ENCODE peak calls at places on chromosomes 12 and 14, in four cellular contexts. B is HepG2, H is K562, V is GM12878. A is an unnamed sample.

GRCh38 chr14:72715215-72715909 is 178.5 kb downstream of the DPF3 start:
- DNase-seq in B (no peak), H (peak; percentile 8), V (no peak), A (no peak)

GRCh38 chr14:68458840-68459469 is 333.9 kb downstream of the ZFP36L1 start:
- DNase-seq in B (peak; percentile 95), H (no peak), V (no peak), A (no peak)

GRCh38 chr12:42130670-42131402 is 13.8 kb downstream of the GXYLT1 start:
- DNase-seq in B (no peak), H (no peak), V (no peak), A (no peak)

GRCh38 chr12:77957034-77957433 is 126.3 kb downstream of the NAV3 start:
- DNase-seq in B (no peak), H (no peak), V (no peak), A (no peak)

GRCh38 chr14:35051796-35052195 is 5.7 kb downstream of the FAM177A1 start:
- DNase-seq in B (peak; percentile 89), H (no peak), V (no peak), A (no peak)

GRCh38 chr12:21828779-21829178 is 54.3 kb upstream of the KCNJ8 start:
- DNase-seq in B (no peak), H (no peak), V (no peak), A (no peak)

GRCh38 chr12:57632898-57633825 is at the start of gene B4GALNT1:
- DNase-seq in B (no peak), H (peak; percentile 83), V (no peak), A (peak; percentile 91)

GRCh38 chr12:102958073-102958829 is 777 bp downstream of the ASCL1 start:
- DNase-seq in B (no peak), H (no peak), V (no peak), A (no peak)

GRCh38 chr14:54342806-54343205 is 54.0 kb upstream of the CDKN3 start:
- DNase-seq in B (no peak), H (no peak), V (no peak), A (no peak)

GRCh38 chr14:71063351-71063750 is 156.1 kb downstream of the PCNX1 start:
- DNase-seq in B (no peak), H (no peak), V (no peak), A (no peak)

GRCh38 chr14:71062581-71063303 is 155.5 kb downstream of the PCNX1 start:
- DNase-seq in B (no peak), H (no peak), V (no peak), A (no peak)

GRCh38 chr14:71060795-71061455 is 153.7 kb downstream of the PCNX1 start:
- DNase-seq in B (no peak), H (no peak), V (no peak), A (no peak)

GRCh38 chr14:71060274-71060673 is 153.0 kb downstream of the PCNX1 start:
- DNase-seq in B (no peak), H (no peak), V (no peak), A (no peak)

DNA sequence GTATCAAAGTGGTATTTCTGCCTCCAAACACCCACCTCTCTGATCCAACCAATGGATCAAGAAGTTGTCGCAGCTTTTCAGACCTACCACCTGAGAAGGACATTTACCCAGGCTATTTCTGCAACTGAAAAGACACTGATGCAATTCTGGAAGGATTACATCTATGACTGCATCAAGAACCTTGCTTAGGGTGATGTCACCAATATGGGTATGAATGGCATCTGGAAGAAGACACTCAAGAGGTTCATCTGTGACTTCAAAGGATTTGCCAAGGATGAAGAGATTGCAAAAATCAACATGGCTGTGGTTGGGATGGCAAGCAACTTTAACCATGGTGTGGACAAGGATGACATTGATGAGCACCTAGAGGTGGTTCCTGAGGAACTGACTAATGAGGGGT is 154.2 kb downstream of the PCNX1 start:
- DNase-seq in B (no peak), H (no peak), V (no peak), A (no peak)
- TF ChIP-seq TARDBP in B (no peak), H (no peak), V (no peak), A (no peak)

DNA sequence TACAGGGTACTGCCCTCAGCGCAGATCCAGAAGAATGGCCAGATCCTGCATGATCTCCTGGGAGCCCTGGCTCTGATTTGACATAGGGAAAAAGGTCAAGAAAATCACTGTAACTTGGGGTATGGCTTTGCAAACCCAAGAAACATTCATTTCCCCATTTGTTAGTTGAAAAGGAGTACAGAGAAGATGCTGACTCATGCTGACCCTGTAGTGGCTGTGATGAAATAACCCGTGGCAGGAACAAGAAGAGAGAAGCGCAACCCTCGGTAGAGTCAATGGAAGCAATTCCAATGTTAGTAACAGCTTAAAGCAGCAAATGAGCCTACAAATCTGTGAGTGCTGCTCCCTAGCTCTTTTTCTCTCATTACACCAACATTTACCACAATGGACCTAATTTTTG is 281.6 kb upstream of the NPAS3 start:
- DNase-seq in B (peak; percentile 15), H (peak; percentile 25), V (peak; percentile 24), A (no peak)
- TF ChIP-seq TARDBP in B (no peak), H (no peak), V (no peak), A (no peak)

GRCh38 chr14:91599966-91600365 is 89.9 kb upstream of the PPP4R3A start:
- DNase-seq in B (no peak), H (no peak), V (no peak), A (no peak)
- TF ChIP-seq TARDBP in B (no peak), H (no peak), V (no peak), A (no peak)

GRCh38 chr12:105559292-105559691 is 228.8 kb downstream of the C12orf75 start:
- DNase-seq in B (no peak), H (no peak), V (no peak), A (no peak)

GRCh38 chr12:105561981-105562726 is 231.7 kb downstream of the C12orf75 start:
- DNase-seq in B (no peak), H (no peak), V (no peak), A (peak; percentile 61)

GRCh38 chr12:105567061-105567460 is 236.6 kb downstream of the C12orf75 start:
- DNase-seq in B (no peak), H (no peak), V (no peak), A (no peak)

GRCh38 chr12:105562727-105563072 is 232.2 kb downstream of the C12orf75 start:
- DNase-seq in B (no peak), H (no peak), V (no peak), A (peak; percentile 19)
- TF ChIP-seq TARDBP in B (no peak), H (no peak), V (no peak), A (no peak)

DNA sequence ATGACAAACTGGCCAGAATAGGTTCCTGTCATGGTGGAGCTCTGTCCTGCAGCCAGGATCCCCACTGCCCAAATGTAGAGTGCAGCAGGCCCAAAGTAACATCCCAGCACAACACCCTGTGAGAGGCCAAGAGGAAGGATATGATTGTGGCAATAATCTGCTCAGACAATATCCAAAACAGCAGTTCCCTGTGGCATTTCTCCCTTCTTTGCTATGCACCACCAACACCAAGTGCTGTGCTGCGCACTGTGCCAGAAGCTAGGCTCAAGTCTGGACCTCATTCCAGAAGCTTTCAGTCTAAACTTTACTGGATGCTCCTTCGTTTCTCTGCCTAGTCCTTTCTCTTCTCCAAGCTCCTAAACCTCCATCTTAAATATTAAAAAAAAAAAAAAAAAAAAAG is 33.4 kb downstream of the SLC11A2 start:
- DNase-seq in B (no peak), H (no peak), V (no peak), A (no peak)
- TF ChIP-seq TARDBP in B (no peak), H (no peak), V (no peak), A (no peak)

GRCh38 chr12:126773491-126773890 is 1493.5 kb upstream of the TMEM132C start:
- DNase-seq in B (no peak), H (no peak), V (no peak), A (no peak)

GRCh38 chr12:126776047-126776446 is 1490.9 kb upstream of the TMEM132C start:
- DNase-seq in B (no peak), H (no peak), V (no peak), A (no peak)

GRCh38 chr12:126773012-126773411 is 1494.0 kb upstream of the TMEM132C start:
- DNase-seq in B (no peak), H (no peak), V (no peak), A (no peak)

GRCh38 chr12:126770188-126770587 is 1496.8 kb upstream of the TMEM132C start:
- DNase-seq in B (no peak), H (no peak), V (no peak), A (no peak)

DNA sequence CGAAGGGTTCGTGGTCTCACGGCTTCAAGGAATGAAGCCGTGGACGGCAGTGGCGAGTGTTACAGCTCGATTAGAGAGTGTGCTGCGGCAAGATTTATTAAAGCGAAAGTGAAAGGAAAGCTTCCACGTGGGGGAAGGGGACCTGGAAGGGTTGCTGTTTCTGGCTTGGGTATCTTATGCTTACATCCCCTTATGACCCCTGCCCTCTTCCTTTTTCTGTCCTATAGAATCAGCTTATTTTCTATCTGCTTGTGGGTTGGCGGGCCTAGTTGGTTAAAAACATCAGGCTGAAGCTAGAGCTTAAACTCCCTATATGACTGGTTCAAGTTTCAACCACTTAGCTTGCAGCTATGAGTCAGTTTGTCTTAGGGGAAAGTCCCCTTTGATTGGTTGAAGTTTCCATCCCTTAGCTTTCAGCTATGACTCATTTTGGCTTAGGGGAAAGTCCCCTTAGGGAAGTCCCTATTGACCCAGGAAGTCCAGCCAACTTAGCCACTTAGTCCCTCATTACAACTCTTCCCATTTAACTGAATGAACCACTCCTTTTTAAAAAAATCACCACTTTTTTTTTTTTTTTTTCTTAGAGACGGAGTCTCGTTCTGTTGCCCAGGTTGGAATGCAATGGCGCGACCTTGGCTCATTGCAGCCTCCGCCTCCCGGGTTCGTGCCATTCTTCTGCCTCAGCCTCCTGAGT is 1494.7 kb upstream of the TMEM132C start:
- DNase-seq in B (peak; percentile 6), H (peak; percentile 75), V (peak; percentile 83), A (no peak)
- TF ChIP-seq TARDBP in B (no peak), H (no peak), V (no peak), A (no peak)

GRCh38 chr14:91164676-91165075 is 50.8 kb downstream of the DGLUCY start:
- DNase-seq in B (no peak), H (no peak), V (no peak), A (no peak)

GRCh38 chr14:91167380-91167770 is 53.5 kb downstream of the DGLUCY start:
- DNase-seq in B (no peak), H (no peak), V (no peak), A (no peak)

GRCh38 chr14:91159182-91159581 is 45.3 kb downstream of the DGLUCY start:
- DNase-seq in B (no peak), H (no peak), V (no peak), A (no peak)

GRCh38 chr14:91159906-91160305 is 46.0 kb downstream of the DGLUCY start:
- DNase-seq in B (no peak), H (no peak), V (no peak), A (no peak)

DNA sequence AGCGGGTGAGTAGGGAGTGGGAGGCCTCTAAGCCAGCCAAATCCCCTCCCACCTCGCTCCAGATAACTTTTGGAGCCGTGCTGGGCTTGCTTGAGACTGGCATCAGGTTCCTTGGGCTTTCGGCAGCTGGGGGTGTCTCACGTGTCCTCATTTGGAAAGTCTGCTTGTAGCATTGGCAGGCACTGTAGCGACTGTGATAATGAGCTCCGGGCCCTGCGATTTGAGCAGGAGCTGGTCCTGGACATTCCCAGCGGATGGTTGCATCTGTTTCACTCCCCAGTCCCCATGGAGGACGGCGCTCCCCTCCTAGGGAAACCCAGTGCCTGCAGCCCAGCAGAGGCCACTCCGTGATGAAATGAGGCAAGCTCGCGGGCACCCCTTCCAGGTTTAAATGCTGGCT is 49.4 kb downstream of the DGLUCY start:
- DNase-seq in B (no peak), H (no peak), V (no peak), A (no peak)
- TF ChIP-seq TARDBP in B (no peak), H (no peak), V (no peak), A (no peak)

GRCh38 chr14:104192883-104193245 is 54.5 kb downstream of the KIF26A start:
- DNase-seq in B (no peak), H (no peak), V (no peak), A (no peak)
- TF ChIP-seq TARDBP in B (no peak), H (no peak), V (no peak), A (no peak)